ENCODE peak calls at places on chromosomes 12 and 14, in nine cellular contexts. M, X, H, A, W, N, D, O and R are unnamed samples.

GRCh38 chr14:54606178-54606577 is 39.2 kb downstream of the SAMD4A start:
- DNase-seq in A (no peak), N (no peak), H (no peak), O (no peak), W (peak), X (no peak), D (no peak), M (no peak), R (no peak)

GRCh38 chr12:106345739-106346138 is 11.8 kb upstream of the POLR3B start:
- DNase-seq in M (no peak), W (peak), X (no peak), D (no peak), A (peak), N (peak), O (no peak), H (peak), R (peak)

GRCh38 chr12:132030367-132031038 is 80.8 kb downstream of the EP400 start:
- DNase-seq in D (no peak), W (peak), X (no peak), N (no peak), A (no peak), O (no peak), H (no peak), M (no peak), R (peak)

GRCh38 chr12:88595697-88596096 is 15.4 kb upstream of the KITLG start:
- DNase-seq in M (no peak), O (no peak), N (no peak), D (no peak), W (no peak), A (no peak), H (no peak), X (no peak), R (no peak)

GRCh38 chr12:39692258-39692853 is 72.8 kb upstream of the ABCD2 start:
- DNase-seq in A (no peak), D (no peak), O (no peak), M (no peak), W (peak), H (no peak), N (peak), X (peak), R (peak)

GRCh38 chr12:47748899-47749298 is 9.8 kb downstream of the RAPGEF3 start:
- DNase-seq in X (no peak), M (no peak), W (no peak), H (no peak), A (no peak), D (no peak), O (no peak), N (no peak), R (no peak)

GRCh38 chr12:12803186-12803585 is 10.0 kb upstream of the DDX47 start:
- DNase-seq in X (peak), M (peak), O (no peak), A (peak), N (peak), D (no peak), H (peak), W (peak), R (peak)

GRCh38 chr12:106149096-106149784 is 10.5 kb upstream of the NUAK1 start:
- DNase-seq in N (peak), X (no peak), O (no peak), M (peak), W (peak), H (peak), A (peak), D (no peak), R (peak)

GRCh38 chr12:88063375-88063774 is 34.2 kb upstream of the C12orf50 start:
- DNase-seq in H (no peak), W (peak), X (peak), A (no peak), N (no peak), M (no peak), D (no peak), O (no peak), R (no peak)

GRCh38 chr12:790253-790563 is 37.8 kb downstream of the WNK1 start:
- DNase-seq in D (no peak), X (no peak), N (no peak), W (no peak), O (no peak), A (no peak), H (no peak), M (no peak), R (no peak)

GRCh38 chr12:109902866-109903265 is 2.8 kb downstream of the TCHP start:
- DNase-seq in A (no peak), H (no peak), N (no peak), W (no peak), X (no peak), O (no peak), M (no peak), D (peak), R (no peak)

GRCh38 chr12:68148261-68148951 is 11.1 kb downstream of the IFNG start:
- DNase-seq in W (no peak), A (no peak), X (no peak), N (no peak), D (no peak), O (no peak), M (no peak), H (no peak), R (no peak)

GRCh38 chr12:132834181-132834711 is 5.6 kb upstream of the GOLGA3 start:
- DNase-seq in A (no peak), D (no peak), O (no peak), H (no peak), N (no peak), X (no peak), M (peak), W (no peak), R (no peak)

GRCh38 chr12:107917912-107918800 is 143.7 kb downstream of the ASCL4 start:
- DNase-seq in O (no peak), W (peak), X (peak), D (no peak), A (peak), N (peak), H (peak), M (no peak), R (peak)

GRCh38 chr12:62834406-62834805 is 100.5 kb downstream of the PPM1H start:
- DNase-seq in M (no peak), D (no peak), N (no peak), X (no peak), A (no peak), O (no peak), W (no peak), H (no peak), R (no peak)

GRCh38 chr12:6295187-6295811 is 15.2 kb upstream of the PLEKHG6 start:
- DNase-seq in D (no peak), O (no peak), M (no peak), W (peak), H (peak), X (no peak), N (no peak), A (peak), R (peak)

GRCh38 chr12:12099102-12099501 is 28.4 kb downstream of the BCL2L14 start:
- DNase-seq in D (no peak), O (no peak), N (peak), W (peak), X (no peak), A (no peak), H (no peak), M (no peak), R (no peak)

GRCh38 chr14:71652368-71652767 is 279.9 kb upstream of the RGS6 start:
- DNase-seq in O (no peak), A (no peak), D (no peak), W (no peak), M (no peak), N (no peak), H (no peak), X (no peak), R (no peak)

DNA sequence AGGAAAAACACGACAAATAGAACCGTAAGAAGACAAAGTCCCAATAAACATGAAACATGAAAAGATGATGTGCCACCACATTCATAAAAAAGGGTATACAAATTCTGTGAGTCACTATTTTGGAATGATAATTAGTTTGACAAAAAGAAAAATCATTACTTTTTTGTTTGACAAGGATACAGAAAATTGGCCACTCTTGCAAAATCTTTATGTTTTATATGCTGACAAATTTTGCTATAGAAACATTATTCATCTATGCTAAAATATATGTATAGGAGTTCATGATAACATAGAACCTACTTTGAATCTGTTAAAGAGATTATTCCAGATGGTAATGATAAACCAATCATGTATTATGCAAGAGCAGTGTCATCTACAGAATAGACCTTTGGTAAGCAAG is 1201.0 kb downstream of the FSCB start:
- DNase-seq in A (no peak), O (no peak), H (no peak), N (no peak), M (no peak), W (no peak), X (no peak), D (no peak), R (no peak)
- TF ChIP-seq CTCF in A (no peak), O (no peak), H (no peak), N (no peak), M (no peak), W (no peak), X (no peak), D (no peak), R (no peak)

DNA sequence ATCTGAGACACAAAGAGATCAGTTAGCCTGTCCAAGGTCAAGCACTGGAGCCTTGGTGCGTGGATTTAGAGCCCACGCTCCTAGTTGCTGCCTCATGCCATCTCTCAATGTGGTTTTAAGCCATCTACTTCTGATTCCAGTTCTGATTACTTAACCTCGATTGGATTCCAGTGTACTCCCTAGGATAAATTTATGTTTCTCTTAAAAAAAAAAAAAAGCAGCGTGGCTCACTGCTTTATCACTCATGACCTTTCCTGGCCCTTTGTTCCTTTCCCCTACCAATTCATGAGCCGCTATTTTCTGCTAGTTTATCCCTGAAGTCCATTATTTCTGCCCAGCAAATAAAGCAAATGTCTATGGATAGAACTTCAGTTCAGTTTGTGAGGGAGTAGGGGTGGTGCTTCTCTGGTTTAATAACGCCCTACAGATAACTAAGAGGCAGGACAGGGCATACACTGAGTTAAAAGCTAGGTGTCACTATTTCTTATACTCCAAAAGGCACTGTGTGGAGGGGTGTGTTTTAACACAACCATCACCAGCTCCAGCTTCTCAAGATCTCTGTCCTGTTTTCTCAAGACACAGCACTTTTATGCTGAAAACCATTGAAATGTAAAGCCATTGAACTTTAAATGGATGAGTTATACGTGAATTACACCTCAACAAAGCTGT is 9.8 kb upstream of the PARP11 start:
- DNase-seq in D (no peak), X (peak), A (no peak), M (no peak), H (peak), N (peak), W (peak), O (no peak), R (peak)
- TF ChIP-seq CTCF in D (no peak), X (peak), A (peak), M (peak), H (no peak), N (peak), W (peak), O (peak), R (peak)

GRCh38 chr14:100906420-100906819 is 2.9 kb upstream of the RTL1 start:
- DNase-seq in D (no peak), O (no peak), H (no peak), A (no peak), X (peak), W (no peak), M (peak), N (peak), R (no peak)

GRCh38 chr14:100903672-100904185 is at the start of gene RTL1:
- DNase-seq in A (no peak), H (no peak), N (no peak), X (no peak), W (no peak), M (no peak), D (no peak), O (no peak), R (no peak)

GRCh38 chr14:100905166-100905565 is 1.6 kb upstream of the RTL1 start:
- DNase-seq in N (no peak), H (no peak), M (no peak), W (no peak), D (no peak), O (no peak), A (no peak), X (no peak), R (no peak)

GRCh38 chr14:100902792-100903191 is 730 bp downstream of the RTL1 start:
- DNase-seq in A (no peak), H (no peak), N (no peak), O (no peak), D (no peak), W (no peak), X (no peak), M (no peak), R (no peak)

GRCh38 chr14:100904307-100905019 is 941 bp upstream of the RTL1 start:
- DNase-seq in A (no peak), H (peak), O (peak), N (no peak), X (no peak), D (peak), M (no peak), W (no peak), R (no peak)
- TF ChIP-seq CTCF in A (peak), H (peak), O (peak), N (peak), X (no peak), D (no peak), M (no peak), W (peak), R (no peak)

DNA sequence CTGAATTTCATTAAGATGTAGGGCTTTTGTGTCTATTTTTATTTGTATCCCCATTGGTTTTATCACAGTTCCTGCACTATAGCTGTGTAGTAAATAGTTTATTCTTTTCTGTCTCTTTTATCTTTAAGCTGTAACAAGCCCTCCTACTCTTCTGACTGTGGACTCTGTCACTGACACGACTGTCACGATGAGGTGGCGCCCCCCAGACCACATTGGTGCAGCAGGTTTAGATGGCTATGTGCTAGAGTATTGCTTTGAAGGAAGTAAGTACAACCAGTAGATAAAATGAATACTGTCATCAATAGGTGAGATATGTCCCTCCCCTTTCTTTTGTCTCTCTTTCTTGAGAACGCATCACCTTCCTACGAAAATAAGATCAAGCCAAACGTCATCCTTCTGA is 34.1 kb upstream of the CHPT1 start:
- DNase-seq in H (no peak), O (no peak), M (peak), D (no peak), W (no peak), A (no peak), N (no peak), X (no peak), R (no peak)
- TF ChIP-seq CTCF in H (no peak), O (no peak), M (no peak), D (no peak), W (no peak), A (no peak), N (no peak), X (no peak), R (no peak)

GRCh38 chr14:80364816-80365215 is 153.5 kb upstream of the DIO2 start:
- DNase-seq in D (no peak), X (no peak), M (no peak), O (no peak), W (no peak), A (peak), H (peak), N (no peak), R (no peak)

GRCh38 chr14:80364274-80364673 is 153.0 kb upstream of the DIO2 start:
- DNase-seq in D (no peak), H (peak), A (no peak), W (peak), N (peak), M (no peak), X (peak), O (no peak), R (peak)
- TF ChIP-seq CTCF in D (no peak), H (peak), A (peak), W (peak), N (peak), M (no peak), X (no peak), O (peak), R (no peak)

DNA sequence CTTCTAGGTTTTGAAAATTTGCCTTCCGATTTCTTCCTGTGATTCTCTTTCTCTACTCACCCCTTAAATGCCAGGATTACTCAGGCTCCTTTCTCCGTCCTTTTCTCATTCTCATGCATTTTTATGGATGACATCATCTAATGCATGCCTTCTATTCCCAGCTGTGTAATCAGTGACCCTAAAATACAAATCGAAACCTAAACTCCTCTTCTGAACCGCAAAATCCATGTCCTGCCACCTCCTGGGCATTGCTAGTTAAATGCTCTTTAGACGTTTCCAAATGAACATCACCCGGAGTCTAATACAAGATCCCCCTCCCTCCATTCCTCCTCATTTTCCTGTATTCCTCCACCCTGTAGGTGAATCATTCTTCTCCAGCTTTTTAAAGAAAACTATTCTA is 1703.1 kb upstream of the FLRT2 start:
- DNase-seq in H (peak), W (peak), X (no peak), M (no peak), O (no peak), A (no peak), D (no peak), N (no peak), R (peak)
- TF ChIP-seq CTCF in H (no peak), W (no peak), X (no peak), M (no peak), O (no peak), A (no peak), D (no peak), N (no peak), R (no peak)